ENCODE peak calls at places on chromosomes 5 and 9, in ten cellular contexts. G is HCT116, I is A549, T is fibroblast of lung, J is uterus, K is transverse colon, L is Peyer's patch, V is OCI-LY7, P is neural progenitor cell, C is IMR-90. M is an unnamed sample.

GRCh38 chr5:102799017-102799416 is 43.9 kb downstream of the PAM start:
- DNase-seq in V (no peak), T (peak), L (no peak), I (no peak), G (no peak), J (no peak), K (no peak), C (no peak), P (no peak), M (no peak)

GRCh38 chr9:14238518-14238917 is 75.4 kb downstream of the NFIB start:
- DNase-seq in I (peak), L (no peak), J (no peak), V (no peak), P (peak), C (peak), G (no peak), T (peak), K (no peak), M (no peak)

GRCh38 chr5:148467958-148468357 is 84.2 kb downstream of the FBXO38 start:
- DNase-seq in I (no peak), L (no peak), J (no peak), V (no peak), K (no peak), G (no peak), C (no peak), T (no peak), P (no peak), M (no peak)

GRCh38 chr5:79536193-79536906 is 22.4 kb upstream of the HOMER1 start:
- DNase-seq in G (no peak), L (no peak), C (no peak), J (no peak), T (no peak), I (no peak), P (no peak), V (no peak), K (no peak), M (no peak)

GRCh38 chr5:175521313-175521833 is 43.0 kb downstream of the SFXN1 start:
- DNase-seq in K (no peak), J (no peak), P (no peak), G (no peak), T (no peak), L (no peak), I (no peak), C (no peak), V (no peak), M (no peak)

GRCh38 chr5:177023247-177023703 is 779 bp downstream of the ZNF346 start:
- DNase-seq in J (no peak), K (no peak), I (no peak), G (no peak), C (peak), T (peak), V (peak), L (no peak), P (no peak), M (no peak)

GRCh38 chr9:124291801-124292396 is 34.1 kb downstream of the NEK6 start:
- DNase-seq in C (no peak), L (peak), P (no peak), K (peak), V (peak), J (no peak), G (no peak), T (no peak), I (no peak), M (peak)

GRCh38 chr9:137688725-137689124 is 69.9 kb downstream of the EHMT1 start:
- DNase-seq in V (no peak), P (no peak), K (no peak), G (no peak), T (no peak), I (no peak), C (no peak), J (no peak), L (no peak), M (no peak)

GRCh38 chr5:114362977-114363721 is 1.3 kb downstream of the KCNN2 start:
- DNase-seq in I (peak), K (no peak), J (no peak), L (no peak), P (peak), T (no peak), G (no peak), C (peak), V (no peak), M (no peak)

GRCh38 chr5:6704361-6704851 is 8.8 kb upstream of the TENT4A start:
- DNase-seq in L (no peak), V (no peak), G (no peak), C (peak), T (peak), K (peak), I (no peak), J (peak), P (no peak), M (peak)

GRCh38 chr5:71719092-71719964 is at the start of gene CARTPT:
- DNase-seq in L (no peak), G (no peak), P (peak), C (peak), I (no peak), T (peak), V (no peak), K (no peak), J (no peak), M (no peak)

GRCh38 chr9:79256691-79257213 is 315.0 kb upstream of the TLE4 start:
- DNase-seq in C (peak), T (peak), J (no peak), V (no peak), P (peak), K (peak), G (no peak), I (no peak), L (no peak), M (no peak)

GRCh38 chr5:36696059-36696673 is 89.8 kb downstream of the SLC1A3 start:
- DNase-seq in V (peak), G (peak), P (peak), J (no peak), T (peak), K (peak), I (peak), C (peak), L (peak), M (peak)

GRCh38 chr5:369151-369939 is 47.8 kb downstream of the AHRR start:
- DNase-seq in G (no peak), V (peak), K (peak), C (peak), L (peak), P (no peak), I (no peak), J (no peak), T (peak), M (no peak)

GRCh38 chr5:139371482-139372435 is 11.3 kb downstream of the SLC23A1 start:
- DNase-seq in C (peak), G (no peak), P (no peak), I (no peak), T (peak), L (no peak), V (no peak), K (no peak), J (peak), M (no peak)

GRCh38 chr5:170112876-170113516 is 7.3 kb downstream of the FOXI1 start:
- DNase-seq in L (no peak), K (no peak), P (no peak), V (no peak), I (no peak), J (no peak), G (no peak), C (no peak), T (no peak), M (no peak)

GRCh38 chr5:128896675-128897074 is 68.6 kb upstream of the SLC27A6 start:
- DNase-seq in G (no peak), L (no peak), K (no peak), I (no peak), C (no peak), V (no peak), J (no peak), P (no peak), T (no peak), M (no peak)

GRCh38 chr5:115463985-115464384 is 80.6 kb downstream of the FEM1C start:
- DNase-seq in J (no peak), V (no peak), G (no peak), T (peak), K (no peak), P (peak), C (peak), I (no peak), L (no peak), M (no peak)

GRCh38 chr5:126219616-126220015 is 203.6 kb upstream of the GRAMD2B start:
- DNase-seq in L (no peak), J (no peak), I (no peak), P (no peak), C (no peak), G (no peak), K (no peak), T (no peak), V (no peak), M (no peak)

GRCh38 chr9:129776566-129776937 is 23.7 kb upstream of the PTGES start:
- DNase-seq in K (no peak), P (no peak), J (peak), C (peak), I (no peak), V (no peak), G (no peak), T (peak), L (no peak), M (peak)

GRCh38 chr5:132658383-132659302 is 670 bp downstream of the IL13 start:
- DNase-seq in J (no peak), C (no peak), I (no peak), V (no peak), L (no peak), P (no peak), K (no peak), G (no peak), T (no peak), M (no peak)

GRCh38 chr5:77337716-77338115 is 127.2 kb downstream of the PDE8B start:
- DNase-seq in P (peak), J (no peak), T (no peak), K (no peak), L (no peak), I (no peak), V (no peak), G (no peak), C (no peak), M (no peak)

GRCh38 chr5:122097391-122097790 is 19.3 kb upstream of the LOX start:
- DNase-seq in K (no peak), P (no peak), T (no peak), C (no peak), V (no peak), I (no peak), L (no peak), J (no peak), G (no peak), M (no peak)

GRCh38 chr5:88269222-88269771 is 652 bp upstream of the TMEM161B start:
- DNase-seq in L (no peak), T (peak), J (no peak), G (no peak), I (no peak), K (peak), P (peak), C (peak), V (peak), M (no peak)

GRCh38 chr5:15932066-15932465 is 247.5 kb downstream of the MARCHF11 start:
- DNase-seq in J (no peak), G (no peak), C (no peak), I (no peak), V (no peak), P (no peak), K (no peak), T (no peak), L (no peak), M (no peak)

GRCh38 chr5:151222769-151223446 is 984 bp downstream of the CCDC69 start:
- DNase-seq in I (peak), J (peak), K (peak), G (no peak), V (peak), T (no peak), C (no peak), P (no peak), L (peak), M (peak)

GRCh38 chr9:8845376-8845775 is 1045.8 kb upstream of the DMAC1 start:
- DNase-seq in K (no peak), T (no peak), I (no peak), C (no peak), V (no peak), J (no peak), P (no peak), L (no peak), G (no peak), M (peak)

GRCh38 chr9:78835928-78836450 is 539.1 kb downstream of the PSAT1 start:
- DNase-seq in G (no peak), V (no peak), C (peak), T (peak), L (no peak), I (no peak), J (no peak), K (no peak), P (no peak), M (no peak)

GRCh38 chr5:171102877-171103610 is 206.0 kb upstream of the TLX3 start:
- DNase-seq in T (no peak), L (no peak), P (peak), V (no peak), J (no peak), C (peak), I (no peak), G (no peak), K (no peak), M (no peak)

GRCh38 chr5:9479981-9480380 is 65.9 kb downstream of the SEMA5A start:
- DNase-seq in T (no peak), V (no peak), I (no peak), L (no peak), J (no peak), P (no peak), K (no peak), G (no peak), C (no peak), M (no peak)

GRCh38 chr9:131120620-131121228 is 4.7 kb upstream of the NUP214 start:
- DNase-seq in L (peak), P (no peak), I (no peak), G (no peak), V (no peak), J (no peak), C (no peak), K (no peak), T (no peak), M (no peak)

GRCh38 chr9:82790868-82791267 is 272.1 kb downstream of the RASEF start:
- DNase-seq in C (no peak), V (no peak), L (no peak), P (no peak), K (no peak), J (no peak), G (no peak), I (no peak), T (no peak), M (no peak)

GRCh38 chr9:128638580-128638979 is 18.1 kb downstream of the DYNC2I2 start:
- DNase-seq in C (no peak), L (no peak), K (no peak), T (no peak), G (no peak), J (no peak), V (no peak), I (no peak), P (no peak), M (no peak)

GRCh38 chr9:3370715-3371114 is 155.1 kb downstream of the RFX3 start:
- DNase-seq in J (no peak), G (no peak), C (no peak), T (no peak), P (no peak), V (no peak), L (no peak), K (no peak), I (no peak), M (no peak)

DNA sequence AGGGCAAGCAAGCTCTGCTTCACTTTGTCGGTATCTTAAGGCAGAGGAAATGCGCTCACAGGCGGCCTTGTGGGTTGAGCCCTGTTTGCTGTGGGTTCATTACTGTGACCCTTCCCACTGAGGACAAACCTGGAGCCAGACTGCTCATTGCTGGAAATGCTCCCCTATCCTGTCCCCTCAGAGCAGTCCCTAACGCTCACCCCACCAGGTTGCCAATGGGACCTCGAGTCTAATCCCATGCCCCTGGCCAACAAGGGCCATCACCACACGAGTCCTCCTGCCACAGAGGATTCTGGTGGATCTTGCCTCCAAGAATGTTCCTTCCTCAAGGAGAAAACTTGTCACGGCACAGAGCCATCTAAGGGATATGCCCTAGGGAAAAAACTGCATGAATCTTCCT is 14.6 kb downstream of the IPPK start:
- DNase-seq in I (no peak), J (no peak), C (no peak), V (no peak), P (no peak), G (no peak), T (no peak), K (no peak), L (no peak), M (no peak)
- H3K27ac ChIP-seq in I (no peak), J (no peak), C (no peak), V (no peak), P (no peak), G (no peak), T (no peak), K (no peak), L (no peak), M (peak)

DNA sequence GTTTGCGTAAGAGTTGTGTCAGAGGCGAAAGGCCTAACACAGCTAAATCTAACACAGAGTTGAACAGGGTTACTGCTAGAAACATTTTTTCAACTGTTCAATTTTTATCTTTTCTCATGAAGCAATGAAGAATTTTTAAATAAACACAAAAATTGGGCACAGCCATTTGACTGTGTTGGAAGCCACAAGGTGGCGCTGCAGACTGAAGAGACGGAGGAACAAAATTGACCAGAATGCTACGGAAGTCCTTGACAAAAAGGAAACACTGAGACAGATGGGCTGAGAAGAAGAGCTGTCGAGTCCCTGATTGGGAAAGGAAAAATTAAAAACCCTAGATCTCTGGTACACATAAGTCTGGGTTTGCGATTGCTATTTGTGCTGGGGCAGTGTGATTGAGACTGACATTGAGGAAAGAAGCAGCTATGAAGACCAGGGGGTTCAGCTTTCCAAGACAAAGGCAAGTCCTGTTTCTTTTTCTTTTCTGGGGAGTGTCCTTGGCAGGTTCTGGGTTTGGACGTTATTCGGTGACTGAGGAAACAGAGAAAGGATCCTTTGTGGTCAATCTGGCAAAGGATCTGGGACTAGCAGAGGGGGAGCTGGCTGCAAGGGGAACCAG is at the start of gene PCDHB9:
- DNase-seq in V (peak), P (peak), I (peak), L (no peak), C (peak), T (peak), J (no peak), K (no peak), G (peak), M (no peak)
- TF ChIP-seq CTCF in V (peak), P (peak), I (no peak), L (no peak), C (peak), T (peak), J (no peak), K (peak), G (peak), M (peak)

GRCh38 chr5:179733764-179734126 is 1.1 kb downstream of the MAML1 start:
- DNase-seq in C (no peak), V (peak), I (no peak), J (no peak), P (no peak), L (no peak), K (no peak), G (no peak), T (no peak), M (no peak)

GRCh38 chr5:179732918-179733763 is 519 bp downstream of the MAML1 start:
- DNase-seq in P (peak), T (peak), I (peak), K (peak), J (peak), L (peak), C (peak), V (peak), G (no peak), M (peak)

GRCh38 chr5:179734536-179735164 is 2.0 kb downstream of the MAML1 start:
- DNase-seq in L (no peak), V (no peak), G (no peak), I (no peak), K (no peak), P (no peak), T (no peak), C (no peak), J (no peak), M (no peak)

DNA sequence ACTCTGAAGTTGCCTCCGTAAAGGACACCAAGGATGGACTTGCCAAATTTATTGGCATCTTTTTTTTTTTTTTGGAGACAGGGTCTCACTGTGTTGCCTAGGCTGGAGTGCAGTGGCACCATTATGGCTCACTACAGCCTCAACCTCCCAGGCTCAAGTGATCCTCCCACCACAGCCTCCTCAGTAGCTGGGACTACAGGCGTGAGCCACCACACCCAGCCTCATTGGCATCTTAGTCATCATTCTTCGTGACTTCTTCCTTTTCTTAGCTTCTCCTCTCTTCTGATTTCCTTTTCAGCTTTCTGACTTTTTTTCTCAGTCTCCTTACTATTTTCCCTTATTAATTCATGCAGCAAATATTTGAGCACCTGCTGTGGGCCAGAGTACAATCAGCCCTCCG is 6.1 kb downstream of the MAML1 start:
- DNase-seq in G (no peak), L (no peak), K (no peak), J (no peak), C (no peak), P (no peak), V (no peak), T (no peak), I (no peak), M (no peak)
- H3K27ac ChIP-seq in G (no peak), L (no peak), K (no peak), J (no peak), C (no peak), P (no peak), V (no peak), T (no peak), I (no peak), M (no peak)

DNA sequence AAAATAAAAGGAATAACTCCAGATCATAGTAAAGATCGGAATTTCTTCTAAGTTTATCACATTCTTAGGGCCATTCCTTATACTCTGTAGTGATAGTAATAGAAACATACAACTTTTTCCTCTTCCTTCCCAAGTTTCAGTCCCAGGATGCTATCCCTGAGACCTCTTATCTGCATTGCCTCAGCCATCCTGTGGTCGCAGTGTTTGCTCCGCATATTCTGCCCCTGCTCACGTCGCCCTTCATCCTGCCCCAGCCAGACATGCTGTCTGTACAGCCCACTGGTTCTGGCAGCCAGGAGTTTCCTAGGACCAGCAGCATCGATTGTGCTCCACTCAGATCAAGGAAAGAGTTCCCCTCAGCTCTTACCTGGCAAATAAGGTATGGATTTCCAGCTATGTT is 132.7 kb upstream of the ERCC6L2 start:
- DNase-seq in T (no peak), V (no peak), C (no peak), L (no peak), J (no peak), P (no peak), K (no peak), G (no peak), I (no peak), M (no peak)
- TF ChIP-seq CTCF in T (no peak), V (no peak), C (no peak), L (no peak), J (no peak), P (no peak), K (no peak), G (no peak), I (no peak), M (no peak)

DNA sequence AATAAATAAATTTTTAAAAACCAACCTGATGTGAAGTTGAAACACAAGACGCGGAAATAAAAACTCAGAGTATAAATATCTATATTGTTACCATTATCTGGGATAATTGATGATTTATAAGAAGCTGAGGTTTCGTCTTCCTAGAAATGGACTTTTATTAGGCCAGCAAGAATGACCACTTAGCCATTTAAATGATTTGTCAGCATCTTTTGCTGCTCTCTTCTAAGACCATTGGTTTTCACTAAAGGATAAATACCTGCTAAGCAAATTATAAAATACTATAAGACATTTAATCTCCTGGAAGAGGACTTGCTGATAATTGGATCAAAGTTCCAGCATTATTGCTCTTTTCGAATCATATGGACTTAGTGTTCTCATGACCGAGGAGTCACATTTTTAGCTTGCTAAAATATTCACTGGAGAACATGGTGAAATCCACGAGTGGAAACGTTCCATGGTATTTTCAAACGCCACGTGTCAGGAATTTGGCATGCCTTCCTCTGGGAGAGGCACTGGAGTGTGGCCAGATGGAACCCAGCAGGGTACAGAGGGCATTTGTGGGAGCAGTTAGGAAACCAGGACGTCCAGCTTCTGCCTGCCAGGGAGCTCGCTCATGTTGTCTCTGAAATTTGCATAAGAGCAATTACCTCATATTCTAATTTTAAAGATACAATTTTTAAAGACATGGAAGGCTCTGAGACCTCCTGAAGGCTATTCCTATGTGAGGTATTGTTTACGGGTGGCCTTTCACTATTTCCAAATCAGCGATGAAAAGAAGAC is 43.1 kb downstream of the TNFAIP8 start:
- DNase-seq in I (peak), K (peak), T (peak), J (peak), P (no peak), C (no peak), G (no peak), L (peak), V (no peak), M (peak)
- H3K27ac ChIP-seq in I (peak), K (peak), T (no peak), J (peak), P (no peak), C (no peak), G (no peak), L (no peak), V (no peak), M (peak)